ENCODE peak calls at places on chromosomes 6 and 20, in seven cellular contexts. D, X, S, O, V, Z and F are unnamed samples. For H3K4me1, the result is how much of the 10 kb centered on the place peaks cover.

GRCh38 chr6:33742092-33742491 is 4.6 kb downstream of the IP6K3 start:
- DNase-seq in D (no peak), X (no peak), S (peak), O (no peak), V (no peak), Z (no peak), F (no peak)

GRCh38 chr20:9015984-9016324 is 52.9 kb upstream of the PLCB4 start:
- DNase-seq in D (no peak), X (no peak), S (no peak), O (no peak), V (no peak), Z (no peak), F (no peak)

GRCh38 chr6:6633898-6634734 is 45.6 kb downstream of the LY86 start:
- DNase-seq in D (no peak), X (no peak), S (no peak), O (no peak), V (no peak), Z (no peak), F (no peak)

GRCh38 chr6:111813247-111814162 is 59.7 kb downstream of the FYN start:
- DNase-seq in D (no peak), X (no peak), S (no peak), O (no peak), V (no peak), Z (no peak), F (no peak)

GRCh38 chr6:47016916-47017315 is 25.2 kb downstream of the ADGRF1 start:
- DNase-seq in D (no peak), X (no peak), S (no peak), O (no peak), V (no peak), Z (no peak), F (no peak)

GRCh38 chr20:61688411-61688810 is 377.3 kb downstream of the TAF4 start:
- DNase-seq in D (no peak), X (no peak), S (no peak), O (no peak), V (no peak), Z (no peak), F (no peak)

GRCh38 chr20:23268792-23269354 is 81.7 kb upstream of the NXT1 start:
- DNase-seq in D (no peak), X (no peak), S (no peak), O (peak), V (no peak), Z (no peak), F (no peak)

GRCh38 chr20:16580596-16580995 is 7.3 kb upstream of the KIF16B start:
- DNase-seq in D (no peak), X (no peak), S (no peak), O (no peak), V (no peak), Z (no peak), F (no peak)

GRCh38 chr6:166162599-166163342 is 4.9 kb downstream of the TBXT start:
- DNase-seq in D (no peak), X (no peak), S (no peak), O (no peak), V (no peak), Z (no peak), F (no peak)

GRCh38 chr6:19153270-19153980 is 683.7 kb upstream of the ID4 start:
- DNase-seq in D (no peak), X (no peak), S (no peak), O (no peak), V (no peak), Z (no peak), F (no peak)

GRCh38 chr6:31958412-31958740 is 395 bp downstream of the NELFE start:
- DNase-seq in D (no peak), X (no peak), S (peak), O (no peak), V (no peak), Z (no peak), F (no peak)

GRCh38 chr6:142002825-142003405 is 129.8 kb upstream of the GJE1 start:
- DNase-seq in D (no peak), X (no peak), S (no peak), O (no peak), V (no peak), Z (no peak), F (no peak)

GRCh38 chr6:170449835-170450753 is 103.0 kb downstream of the PSMB1 start:
- DNase-seq in D (no peak), X (no peak), S (no peak), O (no peak), V (no peak), Z (no peak), F (no peak)

GRCh38 chr20:46352370-46352938 is 44.2 kb upstream of the CDH22 start:
- DNase-seq in D (no peak), X (no peak), S (no peak), O (no peak), V (no peak), Z (no peak), F (no peak)

GRCh38 chr6:157607317-157608109 is 215.5 kb upstream of the SNX9 start:
- DNase-seq in D (no peak), X (no peak), S (no peak), O (no peak), V (peak), Z (no peak), F (no peak)

GRCh38 chr6:148138478-148138877 is 204.2 kb upstream of the SASH1 start:
- DNase-seq in D (no peak), X (no peak), S (no peak), O (no peak), V (no peak), Z (no peak), F (no peak)

GRCh38 chr6:26329763-26330511 is 35.1 kb upstream of the BTN3A2 start:
- DNase-seq in D (no peak), X (no peak), S (no peak), O (peak), V (no peak), Z (no peak), F (no peak)

GRCh38 chr6:152184573-152185157 is 377.2 kb downstream of the ESR1 start:
- DNase-seq in D (no peak), X (no peak), S (no peak), O (no peak), V (no peak), Z (no peak), F (no peak)

GRCh38 chr20:35714127-35714526 is 14.9 kb downstream of the ROMO1 start:
- DNase-seq in D (no peak), X (no peak), S (no peak), O (no peak), V (no peak), Z (no peak), F (no peak)

GRCh38 chr20:58741384-58741783 is 48.8 kb downstream of the NPEPL1 start:
- DNase-seq in D (no peak), X (no peak), S (no peak), O (no peak), V (no peak), Z (no peak), F (no peak)

GRCh38 chr20:13220857-13221297 is at the start of gene ISM1:
- DNase-seq in D (no peak), X (peak), S (no peak), O (no peak), V (no peak), Z (no peak), F (no peak)

GRCh38 chr20:3430376-3431069 is 23.1 kb upstream of the DNAAF9 start:
- DNase-seq in D (no peak), X (no peak), S (no peak), O (no peak), V (no peak), Z (peak), F (no peak)

GRCh38 chr20:3744806-3745685 is 12.6 kb downstream of the HSPA12B start:
- DNase-seq in D (peak), X (peak), S (peak), O (peak), V (peak), Z (no peak), F (peak)

GRCh38 chr20:39660251-39660650 is 698.1 kb downstream of the DHX35 start:
- DNase-seq in D (no peak), X (no peak), S (no peak), O (no peak), V (no peak), Z (no peak), F (no peak)

GRCh38 chr6:145051661-145052060 is 683.7 kb downstream of the EPM2A start:
- DNase-seq in D (no peak), X (no peak), S (no peak), O (no peak), V (no peak), Z (no peak), F (no peak)

GRCh38 chr6:125994659-125995488 is 8.5 kb downstream of the TRMT11 start:
- DNase-seq in D (no peak), X (no peak), S (no peak), O (no peak), V (no peak), Z (no peak), F (no peak)

GRCh38 chr6:148969679-148970078 is 222.8 kb downstream of the UST start:
- DNase-seq in D (no peak), X (no peak), S (no peak), O (no peak), V (no peak), Z (no peak), F (no peak)

GRCh38 chr20:5180933-5181332 is 54.1 kb downstream of the CDS2 start:
- DNase-seq in D (no peak), X (no peak), S (no peak), O (no peak), V (no peak), Z (no peak), F (no peak)

GRCh38 chr20:5181955-5182354 is 55.1 kb downstream of the CDS2 start:
- DNase-seq in D (no peak), X (no peak), S (no peak), O (no peak), V (no peak), Z (no peak), F (no peak)

GRCh38 chr20:5182615-5183254 is 55.9 kb downstream of the CDS2 start:
- DNase-seq in D (no peak), X (no peak), S (no peak), O (no peak), V (no peak), Z (no peak), F (no peak)

GRCh38 chr20:5180421-5180820 is 53.6 kb downstream of the CDS2 start:
- DNase-seq in D (no peak), X (no peak), S (no peak), O (no peak), V (no peak), Z (no peak), F (no peak)

DNA sequence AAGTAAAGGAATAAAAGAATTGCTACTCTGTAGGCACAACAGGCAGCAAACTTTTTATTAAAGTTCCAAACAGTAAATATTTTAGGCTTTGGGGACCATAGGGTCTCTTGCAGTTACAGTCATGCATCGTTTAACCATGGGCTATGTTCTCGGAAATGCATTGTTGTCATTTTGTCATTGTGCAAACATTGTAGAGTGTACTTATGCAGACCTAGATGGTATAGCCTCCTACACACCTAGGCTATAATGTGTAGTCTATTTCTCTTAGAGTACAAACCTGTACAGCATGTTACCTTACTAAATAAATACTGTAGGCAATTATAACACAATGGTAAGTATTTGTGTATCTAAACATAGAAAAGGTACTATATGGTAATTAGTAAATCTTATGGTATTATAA is 54.7 kb downstream of the CDS2 start:
- DNase-seq in D (no peak), X (no peak), S (no peak), O (no peak), V (no peak), Z (no peak), F (no peak)
- TF ChIP-seq POLR2AphosphoS5 in D (no peak), X (no peak), S (no peak), O (no peak), V (no peak), Z (no peak), F (no peak)

DNA sequence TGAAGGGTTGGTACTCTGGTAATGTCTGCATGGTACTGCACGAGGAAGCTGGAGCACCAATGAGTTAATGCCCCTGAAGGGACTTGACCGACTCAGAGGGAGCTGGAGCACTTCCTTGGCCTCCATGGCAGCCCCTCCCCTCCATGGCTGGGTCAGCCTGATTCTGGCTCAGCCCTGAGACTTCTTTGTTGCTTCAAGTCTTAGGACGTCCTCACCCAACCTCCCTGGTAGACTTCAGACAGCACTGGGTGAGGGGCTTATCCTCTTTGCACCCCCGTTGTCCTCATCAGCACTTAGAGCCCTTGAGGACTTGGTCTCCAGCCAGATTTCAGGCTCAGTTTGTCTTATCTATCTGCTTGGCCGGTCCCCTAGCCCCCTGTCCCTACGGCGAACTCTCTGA is 16.4 kb upstream of the TAGAP start:
- DNase-seq in D (no peak), X (no peak), S (no peak), O (no peak), V (no peak), Z (no peak), F (no peak)
- H3K4me1 ChIP-seq in D (under half), X (under half), S (under half), O (under half), V (under half), Z (under half), F (under half)

DNA sequence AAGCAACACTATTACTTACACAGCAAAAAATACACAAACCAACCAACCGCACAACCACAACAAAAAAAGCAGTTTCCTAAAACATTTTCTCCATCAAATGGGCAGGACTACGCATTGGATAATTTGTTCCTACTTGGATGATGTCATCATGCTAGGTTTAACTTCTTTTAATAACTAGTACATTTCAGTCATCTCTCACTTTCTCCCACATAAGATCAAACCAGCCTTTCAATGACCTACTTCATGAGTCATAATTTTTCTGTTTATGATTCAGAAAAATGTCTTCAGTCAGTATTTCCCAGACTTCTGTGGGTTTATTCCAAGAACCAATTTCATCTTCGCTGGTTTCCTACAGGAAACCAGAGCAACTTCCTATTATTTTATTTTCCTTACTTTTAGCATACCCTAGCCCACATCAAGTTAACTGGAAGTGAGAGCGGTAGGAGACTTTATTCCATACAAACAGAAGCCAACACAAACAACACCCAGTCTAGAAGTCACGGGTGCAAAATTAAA is 134.2 kb downstream of the GMDS start:
- DNase-seq in D (peak), X (no peak), S (no peak), O (no peak), V (no peak), Z (peak), F (peak)
- TF ChIP-seq SIN3A in D (no peak), X (no peak), S (no peak), O (no peak), V (no peak), Z (no peak), F (no peak)

GRCh38 chr6:10763006-10763405 is 15.4 kb downstream of the TMEM14B start:
- DNase-seq in D (no peak), X (no peak), S (no peak), O (peak), V (no peak), Z (no peak), F (no peak)

GRCh38 chr6:10759312-10759839 is 11.8 kb downstream of the TMEM14B start:
- DNase-seq in D (peak), X (peak), S (peak), O (peak), V (no peak), Z (no peak), F (peak)

GRCh38 chr6:10756085-10756484 is 8.5 kb downstream of the TMEM14B start:
- DNase-seq in D (no peak), X (no peak), S (no peak), O (no peak), V (no peak), Z (no peak), F (no peak)

DNA sequence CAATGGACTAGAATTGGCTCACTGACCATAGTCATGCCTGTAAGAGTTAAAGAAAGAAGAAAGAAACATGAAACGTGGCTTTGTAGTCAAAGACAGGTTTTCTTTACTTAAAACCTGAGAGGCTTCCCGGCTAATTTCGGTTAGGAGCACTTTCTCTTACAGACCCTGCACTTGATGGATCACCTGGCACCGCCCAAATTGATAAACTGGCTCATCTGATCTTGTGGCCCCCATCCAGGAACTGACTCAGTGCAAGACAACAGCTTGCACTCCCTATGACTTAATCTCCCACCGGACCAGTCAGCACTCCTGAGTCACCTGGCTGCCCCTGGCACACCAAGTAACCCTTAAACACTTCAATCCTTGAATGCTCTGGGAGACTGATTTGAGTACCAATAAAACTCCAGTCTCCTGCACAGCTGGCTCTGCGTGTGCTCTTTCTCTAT is 12.3 kb downstream of the TMEM14B start:
- DNase-seq in D (peak), X (no peak), S (no peak), O (no peak), V (no peak), Z (no peak), F (peak)
- TF ChIP-seq POLR2AphosphoS5 in D (peak), X (no peak), S (no peak), O (no peak), V (no peak), Z (no peak), F (no peak)